ENCODE peak calls at places on chromosomes 7 and 10, in five cellular contexts. K, I, L, X and W are unnamed samples.

GRCh38 chr7:87886875-87887274 is 10.6 kb downstream of the DBF4 start:
- DNase-seq in K (no peak), I (no peak), L (no peak), X (peak; percentile 57), W (no peak)

GRCh38 chr7:12297709-12298108 is 86.6 kb downstream of the TMEM106B start:
- DNase-seq in K (no peak), I (no peak), L (no peak), X (peak; percentile 65), W (no peak)

GRCh38 chr7:158782638-158783490 is 46.4 kb downstream of the ESYT2 start:
- DNase-seq in K (peak; percentile 77), I (no peak), L (peak; percentile 36), X (peak; percentile 51), W (no peak)

GRCh38 chr10:25682203-25682950 is 251.7 kb upstream of the MYO3A start:
- DNase-seq in K (no peak), I (no peak), L (peak; percentile 54), X (peak; percentile 41), W (no peak)

GRCh38 chr7:125670926-125671572 is 741.4 kb upstream of the POT1 start:
- DNase-seq in K (no peak), I (no peak), L (no peak), X (peak; percentile 66), W (no peak)

GRCh38 chr7:108158766-108159165 is 28.6 kb upstream of the LAMB4 start:
- DNase-seq in K (no peak), I (no peak), L (no peak), X (no peak), W (no peak)

GRCh38 chr10:95241533-95241932 is 47.5 kb downstream of the ACSM6 start:
- DNase-seq in K (no peak), I (no peak), L (no peak), X (no peak), W (no peak)

GRCh38 chr7:105849122-105849855 is 27.1 kb downstream of the ATXN7L1 start:
- DNase-seq in K (no peak), I (peak; percentile 20), L (no peak), X (peak; percentile 90), W (no peak)

GRCh38 chr10:132395704-132396494 is 1.1 kb upstream of the PWWP2B start:
- DNase-seq in K (peak; percentile 88), I (no peak), L (peak; percentile 89), X (peak; percentile 88), W (no peak)

GRCh38 chr10:86023931-86024554 is 342.6 kb downstream of the GRID1 start:
- DNase-seq in K (no peak), I (no peak), L (no peak), X (no peak), W (peak; percentile 27)

GRCh38 chr7:42227523-42227922 is 9.5 kb downstream of the GLI3 start:
- DNase-seq in K (no peak), I (no peak), L (no peak), X (peak; percentile 87), W (no peak)

GRCh38 chr10:114413398-114413797 is 9.1 kb upstream of the AFAP1L2 start:
- DNase-seq in K (peak; percentile 57), I (no peak), L (peak; percentile 66), X (no peak), W (no peak)

GRCh38 chr10:90751107-90751997 is 106.5 kb downstream of the HTR7 start:
- DNase-seq in K (no peak), I (peak; percentile 5), L (peak; percentile 25), X (peak; percentile 82), W (no peak)

GRCh38 chr7:94087664-94088352 is 83.7 kb upstream of the BET1 start:
- DNase-seq in K (no peak), I (no peak), L (peak; percentile 56), X (peak; percentile 86), W (no peak)

GRCh38 chr7:138890782-138891445 is 90.3 kb downstream of the KIAA1549 start:
- DNase-seq in K (no peak), I (no peak), L (peak; percentile 86), X (no peak), W (no peak)

GRCh38 chr7:73876973-73877372 is 16.0 kb downstream of the TMEM270 start:
- DNase-seq in K (no peak), I (no peak), L (no peak), X (no peak), W (no peak)

GRCh38 chr10:124732931-124733536 is 11.1 kb downstream of the FAM53B start:
- DNase-seq in K (peak; percentile 66), I (no peak), L (peak; percentile 88), X (no peak), W (no peak)

GRCh38 chr7:78218051-78218450 is 419.5 kb downstream of the PHTF2 start:
- DNase-seq in K (no peak), I (no peak), L (no peak), X (no peak), W (no peak)

GRCh38 chr7:50832744-50833143 is 50.0 kb upstream of the GRB10 start:
- DNase-seq in K (no peak), I (no peak), L (no peak), X (no peak), W (no peak)

GRCh38 chr10:106863549-106863948 is 301.0 kb downstream of the SORCS1 start:
- DNase-seq in K (no peak), I (no peak), L (no peak), X (peak; percentile 46), W (no peak)

GRCh38 chr7:121081327-121081936 is 92.9 kb downstream of the CPED1 start:
- DNase-seq in K (no peak), I (no peak), L (no peak), X (peak; percentile 70), W (no peak)

GRCh38 chr10:127600479-127600878 is 51.4 kb downstream of the NPS start:
- DNase-seq in K (no peak), I (no peak), L (no peak), X (peak; percentile 78), W (no peak)

GRCh38 chr7:33109758-33110238 is 594 bp upstream of the RP9 start:
- DNase-seq in K (no peak), I (no peak), L (peak; percentile 17), X (no peak), W (no peak)

GRCh38 chr7:158282461-158283001 is 305.1 kb downstream of the PTPRN2 start:
- DNase-seq in K (no peak), I (no peak), L (no peak), X (no peak), W (peak; percentile 29)

GRCh38 chr10:89351402-89352038 is 23.7 kb downstream of the IFIT3 start:
- DNase-seq in K (no peak), I (no peak), L (no peak), X (no peak), W (no peak)

GRCh38 chr7:149860821-149861727 is 12.7 kb upstream of the ATP6V0E2 start:
- DNase-seq in K (no peak), I (no peak), L (no peak), X (peak; percentile 85), W (no peak)

GRCh38 chr10:22002531-22003110 is 909 bp downstream of the DNAJC1 start:
- DNase-seq in K (no peak), I (no peak), L (peak; percentile 20), X (peak; percentile 12), W (no peak)

GRCh38 chr10:36602374-36602773 is 523.0 kb upstream of the ANKRD30A start:
- DNase-seq in K (no peak), I (no peak), L (no peak), X (no peak), W (no peak)

GRCh38 chr7:151999337-152000090 is 26.0 kb upstream of the GALNT11 start:
- DNase-seq in K (no peak), I (no peak), L (no peak), X (no peak), W (no peak)

GRCh38 chr7:27709137-27710075 is 30.6 kb upstream of the TAX1BP1 start:
- DNase-seq in K (no peak), I (no peak), L (peak; percentile 66), X (no peak), W (no peak)

GRCh38 chr7:17546206-17546998 is 247.9 kb downstream of the AHR start:
- DNase-seq in K (no peak), I (no peak), L (peak; percentile 54), X (no peak), W (no peak)

GRCh38 chr10:76411719-76412435 is 980.5 kb downstream of the LRMDA start:
- DNase-seq in K (peak; percentile 78), I (no peak), L (no peak), X (no peak), W (no peak)

GRCh38 chr7:79436378-79436777 is 17.1 kb downstream of the MAGI2 start:
- DNase-seq in K (no peak), I (no peak), L (no peak), X (no peak), W (no peak)

GRCh38 chr10:4181075-4181474 is 396.1 kb upstream of the KLF6 start:
- DNase-seq in K (no peak), I (no peak), L (no peak), X (no peak), W (no peak)

GRCh38 chr7:119090851-119091250 is 866.3 kb downstream of the ANKRD7 start:
- DNase-seq in K (no peak), I (no peak), L (no peak), X (no peak), W (no peak)

GRCh38 chr10:33279791-33280190 is 54.7 kb downstream of the NRP1 start:
- DNase-seq in K (no peak), I (no peak), L (no peak), X (no peak), W (no peak)
- H3K27ac ChIP-seq in K (peak overlapping the region; percentile 37), I (no peak overlapping the region), L (no peak overlapping the region), X (no peak overlapping the region), W (no peak overlapping the region)

DNA sequence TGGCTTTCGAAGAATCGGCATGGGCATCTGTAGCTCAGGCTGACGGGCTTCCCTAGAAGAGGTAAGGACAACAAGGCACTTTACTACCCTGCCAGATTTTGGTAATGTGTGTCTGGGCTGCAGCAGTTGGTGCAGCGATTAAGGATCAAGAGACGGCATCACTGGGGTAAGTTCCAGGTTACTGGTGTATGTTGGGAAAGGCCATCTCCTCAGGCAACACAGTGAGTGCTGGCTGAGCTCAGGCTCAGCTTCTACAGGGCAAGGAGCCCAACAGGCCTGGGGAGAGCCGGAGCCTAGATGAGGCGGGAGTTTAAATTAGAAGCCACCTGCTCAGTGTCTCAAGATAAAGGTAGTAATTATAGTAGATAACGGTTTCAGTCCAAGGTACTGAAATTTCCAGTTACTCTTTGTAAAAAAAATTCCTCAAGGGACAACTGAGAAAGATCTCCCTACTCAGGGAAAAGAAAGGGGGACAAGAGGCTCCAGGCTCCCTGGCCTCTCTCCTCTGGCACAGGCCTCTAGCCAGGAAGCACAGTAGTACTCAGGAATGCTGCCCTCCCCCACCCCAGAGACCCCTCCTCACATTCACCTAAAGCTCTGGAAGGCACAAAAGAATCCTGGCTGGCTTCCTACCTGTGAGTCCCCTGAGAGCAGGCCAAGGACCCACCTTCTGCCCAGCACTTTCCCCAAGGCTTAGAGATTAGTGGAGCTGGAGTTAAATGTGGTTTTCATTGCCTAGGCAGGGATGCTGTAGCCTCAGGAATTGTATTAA is 3.9 kb downstream of the CXCL12 start:
- DNase-seq in K (no peak), I (no peak), L (no peak), X (peak; percentile 39), W (no peak)
- H3K27ac ChIP-seq in K (no peak overlapping the region), I (no peak overlapping the region), L (no peak overlapping the region), X (peak overlapping the region; percentile 95), W (no peak overlapping the region)

DNA sequence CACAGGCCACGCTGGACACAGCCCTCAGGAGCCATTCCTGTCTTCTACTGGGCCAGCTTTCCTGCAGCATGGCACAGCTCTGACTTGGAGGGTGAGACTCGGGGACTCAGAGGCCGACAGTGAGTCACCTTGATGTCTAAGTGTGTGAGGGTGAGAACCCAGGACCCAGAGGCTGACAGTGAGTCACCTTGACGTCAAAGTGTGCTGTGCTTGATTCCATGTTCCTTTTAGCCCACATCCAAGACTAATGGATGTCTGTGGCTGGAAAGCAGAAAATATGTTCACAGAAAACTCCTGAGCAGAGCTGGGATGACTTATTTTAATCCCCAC is 6.0 kb upstream of the FAM170B start:
- DNase-seq in K (no peak), I (no peak), L (peak; percentile 84), X (no peak), W (no peak)
- H3K27ac ChIP-seq in K (no peak overlapping the region), I (no peak overlapping the region), L (peak overlapping the region; percentile 70), X (no peak overlapping the region), W (no peak overlapping the region)

GRCh38 chr10:15208221-15208620 is 39.7 kb upstream of the NMT2 start:
- DNase-seq in K (no peak), I (no peak), L (no peak), X (no peak), W (no peak)
- H3K27ac ChIP-seq in K (no peak overlapping the region), I (peak overlapping the region; percentile 75), L (peak overlapping the region; percentile 10), X (no peak overlapping the region), W (no peak overlapping the region)